ENCODE peak calls at places on chromosome 1, in six cellular contexts. J is WTC11; Q is heart left ventricle; W is activated T-cell treated with anti-CD3 and anti-CD28 coated beads, Interleukin-2, amount 50 U/mL, for 72 hours; D is ACHN; G is psoas muscle. U is an unnamed sample.

GRCh38 chr1:198563578-198563977 is 23.1 kb upstream of the ATP6V1G3 start:
- DNase-seq in Q (no peak), D (no peak), W (no peak), G (no peak), J (no peak), U (no peak)

GRCh38 chr1:46477153-46477929 is 12.3 kb upstream of the DMBX1 start:
- DNase-seq in J (peak), G (peak), W (peak), D (peak), Q (peak), U (peak)

GRCh38 chr1:56547977-56548376 is 31.4 kb downstream of the PLPP3 start:
- DNase-seq in W (no peak), Q (peak), G (peak), D (no peak), J (no peak), U (no peak)

GRCh38 chr1:8090241-8090702 is 64.2 kb upstream of the ERRFI1 start:
- DNase-seq in G (no peak), J (no peak), D (peak), Q (no peak), W (no peak), U (no peak)

GRCh38 chr1:200354243-200354642 is 55.6 kb downstream of the ZNF281 start:
- DNase-seq in Q (no peak), J (no peak), G (no peak), D (no peak), W (peak), U (no peak)

GRCh38 chr1:53114090-53114489 is 28.3 kb downstream of the SLC1A7 start:
- DNase-seq in D (no peak), J (no peak), Q (no peak), G (no peak), W (no peak), U (no peak)

GRCh38 chr1:2258996-2259395 is 30.9 kb downstream of the SKI start:
- DNase-seq in G (peak), Q (no peak), J (no peak), D (no peak), W (peak), U (no peak)

GRCh38 chr1:22104865-22105437 is 37.9 kb downstream of the WNT4 start:
- DNase-seq in J (no peak), G (no peak), W (peak), D (no peak), Q (no peak), U (no peak)

GRCh38 chr1:173330149-173330951 is 123.2 kb upstream of the TNFSF4 start:
- DNase-seq in W (no peak), J (no peak), Q (no peak), D (peak), G (no peak), U (no peak)

GRCh38 chr1:91846007-91846620 is 39.8 kb downstream of the TGFBR3 start:
- DNase-seq in G (no peak), W (no peak), D (no peak), J (no peak), Q (peak), U (no peak)

U was measured in H54.